ENCODE peak calls at places on chromosomes 11 and 22, in four cellular contexts. One of them, this sample, is unnamed.

GRCh38 chr11:63406458-63406857 is 36.9 kb downstream of the SLC22A9 start:
- DNase-seq in GM12878: no peak
- DNase-seq in K562: no peak
- DNase-seq in A549: no peak
- DNase-seq in this sample: no peak

GRCh38 chr22:50136431-50137047 is 34.0 kb upstream of the PANX2 start:
- DNase-seq in GM12878: no peak
- DNase-seq in K562: no peak
- DNase-seq in A549: no peak
- DNase-seq in this sample: no peak

GRCh38 chr11:9943346-9944110 is 279.7 kb downstream of the SWAP70 start:
- DNase-seq in K562: no peak
- DNase-seq in GM12878: no peak
- DNase-seq in A549: peak
- DNase-seq in this sample: no peak

GRCh38 chr22:36874309-36874696 is 13.5 kb downstream of the NCF4 start:
- DNase-seq in A549: no peak
- DNase-seq in GM12878: no peak
- DNase-seq in K562: no peak
- DNase-seq in this sample: no peak

GRCh38 chr22:25853902-25854301 is 111.9 kb downstream of the MYO18B start:
- DNase-seq in GM12878: no peak
- DNase-seq in A549: peak
- DNase-seq in K562: peak
- DNase-seq in this sample: peak

GRCh38 chr22:36770116-36770945 is 5.6 kb downstream of the IFT27 start:
- DNase-seq in K562: no peak
- DNase-seq in GM12878: no peak
- DNase-seq in A549: no peak
- DNase-seq in this sample: peak

GRCh38 chr11:3022982-3023381 is 30.9 kb upstream of the NAP1L4 start:
- DNase-seq in GM12878: no peak
- DNase-seq in K562: no peak
- DNase-seq in A549: no peak
- DNase-seq in this sample: no peak

GRCh38 chr11:47715082-47715669 is at the start of gene AGBL2:
- DNase-seq in A549: peak
- DNase-seq in GM12878: peak
- DNase-seq in K562: peak
- DNase-seq in this sample: peak

GRCh38 chr11:120326845-120327281 is 1.8 kb downstream of the TLCD5 start:
- DNase-seq in K562: no peak
- DNase-seq in GM12878: no peak
- DNase-seq in A549: peak
- DNase-seq in this sample: no peak

GRCh38 chr11:69553416-69554357 is 72.2 kb downstream of the LINC01488 start:
- DNase-seq in K562: no peak
- DNase-seq in GM12878: no peak
- DNase-seq in A549: no peak
- DNase-seq in this sample: no peak

GRCh38 chr11:90135016-90135415 is 553 bp downstream of the NAALAD2 start:
- DNase-seq in GM12878: no peak
- DNase-seq in A549: no peak
- DNase-seq in K562: no peak
- DNase-seq in this sample: peak

GRCh38 chr22:37057796-37058510 is 6.4 kb downstream of the KCTD17 start:
- DNase-seq in K562: no peak
- DNase-seq in A549: no peak
- DNase-seq in GM12878: no peak
- DNase-seq in this sample: no peak

GRCh38 chr22:31923166-31923565 is 21.2 kb upstream of the YWHAH start:
- DNase-seq in GM12878: no peak
- DNase-seq in K562: no peak
- DNase-seq in A549: no peak
- DNase-seq in this sample: no peak

GRCh38 chr11:108697872-108698473 is 33.1 kb downstream of the DDX10 start:
- DNase-seq in K562: peak
- DNase-seq in A549: peak
- DNase-seq in GM12878: peak
- DNase-seq in this sample: peak

GRCh38 chr22:19172213-19173046 is 6.1 kb downstream of the SLC25A1 start:
- DNase-seq in A549: no peak
- DNase-seq in K562: peak
- DNase-seq in GM12878: no peak
- DNase-seq in this sample: no peak

GRCh38 chr22:30402036-30402759 is 5.4 kb downstream of the SEC14L2 start:
- DNase-seq in K562: peak
- DNase-seq in GM12878: no peak
- DNase-seq in A549: no peak
- DNase-seq in this sample: peak

GRCh38 chr22:27970596-27971220 is 51.7 kb upstream of the PITPNB start:
- DNase-seq in K562: no peak
- DNase-seq in GM12878: no peak
- DNase-seq in A549: no peak
- DNase-seq in this sample: no peak

GRCh38 chr11:60265373-60266214 is 14.9 kb upstream of the MS4A4A start:
- DNase-seq in GM12878: peak
- DNase-seq in K562: peak
- DNase-seq in A549: peak
- DNase-seq in this sample: peak

GRCh38 chr22:33166206-33166605 is 108.0 kb upstream of the SYN3 start:
- DNase-seq in K562: no peak
- DNase-seq in GM12878: no peak
- DNase-seq in A549: no peak
- DNase-seq in this sample: peak

GRCh38 chr11:75471134-75471943 is 38.3 kb upstream of the KLHL35 start:
- DNase-seq in GM12878: no peak
- DNase-seq in K562: no peak
- DNase-seq in A549: no peak
- DNase-seq in this sample: no peak

GRCh38 chr11:125398994-125399638 is 96.9 kb downstream of the FEZ1 start:
- DNase-seq in K562: no peak
- DNase-seq in A549: no peak
- DNase-seq in GM12878: no peak
- DNase-seq in this sample: no peak

GRCh38 chr22:40728731-40729189 is 49.5 kb downstream of the MCHR1 start:
- DNase-seq in GM12878: no peak
- DNase-seq in K562: peak
- DNase-seq in A549: no peak
- DNase-seq in this sample: no peak

GRCh38 chr11:108632041-108632440 is 32.8 kb upstream of the DDX10 start:
- DNase-seq in K562: no peak
- DNase-seq in GM12878: no peak
- DNase-seq in A549: no peak
- DNase-seq in this sample: no peak

GRCh38 chr22:37234736-37235711 is 9.0 kb downstream of the RAC2 start:
- DNase-seq in GM12878: no peak
- DNase-seq in A549: no peak
- DNase-seq in K562: no peak
- DNase-seq in this sample: no peak

GRCh38 chr11:111387318-111387863 is 8.3 kb upstream of the POU2AF1 start:
- DNase-seq in GM12878: no peak
- DNase-seq in K562: no peak
- DNase-seq in A549: no peak
- DNase-seq in this sample: no peak

GRCh38 chr11:111833524-111833923 is 37.9 kb downstream of the ALG9 start:
- DNase-seq in GM12878: no peak
- DNase-seq in A549: no peak
- DNase-seq in K562: peak
- DNase-seq in this sample: peak

GRCh38 chr22:27930246-27931060 is 11.4 kb upstream of the PITPNB start:
- DNase-seq in K562: no peak
- DNase-seq in A549: no peak
- DNase-seq in GM12878: no peak
- DNase-seq in this sample: peak

GRCh38 chr11:107331728-107332127 is 125.9 kb downstream of the CWF19L2 start:
- DNase-seq in GM12878: no peak
- DNase-seq in K562: no peak
- DNase-seq in A549: no peak
- DNase-seq in this sample: peak

GRCh38 chr11:106446961-106447360 is 369.5 kb downstream of the AASDHPPT start:
- DNase-seq in A549: no peak
- DNase-seq in GM12878: no peak
- DNase-seq in K562: no peak
- DNase-seq in this sample: peak

GRCh38 chr11:86639172-86639571 is 33.2 kb downstream of the ME3 start:
- DNase-seq in GM12878: no peak
- DNase-seq in A549: peak
- DNase-seq in K562: no peak
- DNase-seq in this sample: no peak

GRCh38 chr11:14643697-14644395 is at the start of gene PDE3B:
- DNase-seq in GM12878: no peak
- DNase-seq in K562: peak
- DNase-seq in A549: peak
- DNase-seq in this sample: peak

DNA sequence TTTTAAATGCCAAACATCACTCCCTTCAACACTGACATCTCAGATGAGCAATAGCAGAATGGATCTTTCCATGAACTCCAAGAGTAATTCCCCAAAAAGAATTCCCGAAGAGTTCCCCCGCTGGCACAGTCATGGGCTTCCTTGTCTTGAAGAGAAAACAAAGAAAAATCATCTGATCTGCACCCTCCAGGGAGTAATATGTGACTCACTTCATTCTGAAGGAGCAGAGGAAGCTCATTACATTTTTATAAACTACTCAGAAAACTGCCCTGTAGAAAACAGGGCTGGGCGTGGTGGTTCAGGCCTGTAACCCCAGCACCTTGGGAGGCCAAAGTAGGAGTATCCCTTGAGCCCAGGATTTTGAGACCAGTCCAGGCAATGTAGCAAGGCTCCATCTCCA is 35.7 kb downstream of the CELSR1 start:
- DNase-seq in GM12878: no peak
- DNase-seq in A549: peak
- DNase-seq in K562: no peak
- DNase-seq in this sample: no peak
- H3K4me2 ChIP-seq in GM12878: no peak
- H3K4me2 ChIP-seq in A549: peak
- H3K4me2 ChIP-seq in K562: no peak
- H3K4me2 ChIP-seq in this sample: no peak

GRCh38 chr11:124115782-124116616 is 749 bp downstream of the VWA5A start:
- DNase-seq in A549: no peak
- DNase-seq in GM12878: no peak
- DNase-seq in K562: no peak
- DNase-seq in this sample: peak
- TF ChIP-seq JUNB in A549: no peak
- TF ChIP-seq JUNB in GM12878: no peak
- TF ChIP-seq JUNB in K562: no peak
- TF ChIP-seq JUNB in this sample: no peak

DNA sequence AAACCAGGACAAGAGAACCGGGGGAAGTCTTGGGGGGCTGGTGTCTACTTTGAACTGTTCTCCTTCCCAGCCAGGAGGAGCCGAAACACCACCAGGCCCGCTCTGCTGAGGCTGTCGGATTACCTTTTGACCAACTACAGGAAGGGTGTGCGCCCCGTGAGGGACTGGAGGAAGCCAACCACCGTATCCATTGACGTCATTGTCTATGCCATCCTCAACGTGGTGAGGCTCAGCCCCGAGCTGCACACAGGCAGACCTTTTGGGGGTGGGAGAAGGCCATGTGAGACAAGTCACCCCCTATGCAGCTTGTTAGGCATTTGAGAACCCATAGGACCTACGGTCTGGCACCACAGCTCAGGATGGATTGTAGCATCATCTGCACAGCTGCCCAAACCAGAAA is 2.8 kb downstream of the HTR3A start:
- DNase-seq in A549: no peak
- DNase-seq in K562: no peak
- DNase-seq in GM12878: no peak
- DNase-seq in this sample: no peak
- H3K4me2 ChIP-seq in A549: no peak
- H3K4me2 ChIP-seq in K562: no peak
- H3K4me2 ChIP-seq in GM12878: no peak
- H3K4me2 ChIP-seq in this sample: no peak

DNA sequence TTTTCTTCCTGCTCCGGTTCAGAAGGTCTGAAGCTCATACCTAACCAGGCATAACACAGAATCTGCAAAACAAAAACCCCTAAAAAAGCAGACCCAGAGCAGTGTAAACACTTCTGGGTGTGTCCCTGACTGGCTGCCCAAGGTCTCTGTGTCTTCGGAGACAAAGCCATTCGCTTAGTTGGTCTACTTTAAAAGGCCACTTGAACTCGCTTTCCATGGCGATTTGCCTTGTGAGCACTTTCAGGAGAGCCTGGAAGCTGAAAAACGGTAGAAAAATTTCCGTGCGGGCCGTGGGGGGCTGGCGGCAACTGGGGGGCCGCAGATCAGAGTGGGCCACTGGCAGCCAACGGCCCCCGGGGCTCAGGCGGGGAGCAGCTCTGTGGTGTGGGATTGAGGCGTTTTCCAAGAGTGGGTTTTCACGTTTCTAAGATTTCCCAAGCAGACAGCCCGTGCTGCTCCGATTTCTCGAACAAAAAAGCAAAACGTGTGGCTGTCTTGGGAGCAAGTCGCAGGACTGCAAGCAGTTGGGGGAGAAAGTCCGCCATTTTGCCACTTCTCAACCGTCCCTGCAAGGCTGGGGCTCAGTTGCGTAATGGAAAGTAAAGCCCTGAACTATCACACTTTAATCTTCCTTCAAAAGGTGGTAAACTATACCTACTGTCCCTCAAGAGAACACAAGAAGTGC is 661 bp upstream of the MALAT1 start:
- DNase-seq in A549: peak
- DNase-seq in GM12878: peak
- DNase-seq in K562: peak
- DNase-seq in this sample: peak
- TF ChIP-seq JUNB in A549: no peak
- TF ChIP-seq JUNB in GM12878: no peak
- TF ChIP-seq JUNB in K562: no peak
- TF ChIP-seq JUNB in this sample: no peak

DNA sequence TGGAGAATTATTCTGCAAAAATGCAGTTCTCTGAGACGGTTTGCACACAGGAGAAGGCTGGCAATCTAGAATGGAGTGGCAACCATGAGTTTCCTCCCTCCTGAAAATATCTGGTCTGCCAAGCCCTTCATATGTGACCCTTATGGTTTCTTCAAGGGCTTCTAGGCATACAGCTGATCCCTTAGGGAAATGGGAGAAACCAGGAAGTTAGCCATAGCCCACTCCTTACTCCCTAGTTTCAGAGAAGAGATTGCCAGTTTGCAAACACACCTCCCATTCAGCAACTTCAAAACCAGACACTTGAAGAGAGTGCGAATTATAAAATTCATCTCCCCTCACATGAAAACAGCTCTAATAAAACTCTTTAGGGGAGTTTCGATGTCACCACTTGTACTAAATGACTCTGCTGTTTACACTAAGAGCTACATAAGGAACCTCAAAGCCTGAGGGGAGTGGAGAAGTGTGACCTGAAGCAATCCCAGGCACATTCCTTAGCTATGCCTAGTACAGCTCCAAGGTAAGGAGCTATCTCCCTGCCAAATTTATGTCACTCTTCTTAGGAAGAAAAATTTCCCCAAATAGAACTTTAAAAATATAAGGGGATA is 8.3 kb downstream of the LGR4 start:
- DNase-seq in GM12878: no peak
- DNase-seq in K562: peak
- DNase-seq in A549: peak
- DNase-seq in this sample: peak
- H3K4me2 ChIP-seq in GM12878: no peak
- H3K4me2 ChIP-seq in K562: peak
- H3K4me2 ChIP-seq in A549: peak
- H3K4me2 ChIP-seq in this sample: peak

GRCh38 chr11:62223095-62223494 is 14.6 kb downstream of the SCGB2A1 start:
- DNase-seq in K562: no peak
- DNase-seq in A549: peak
- DNase-seq in GM12878: no peak
- DNase-seq in this sample: peak
- TF ChIP-seq JUNB in K562: no peak
- TF ChIP-seq JUNB in A549: no peak
- TF ChIP-seq JUNB in GM12878: no peak
- TF ChIP-seq JUNB in this sample: no peak